ENCODE peak calls at places on chromosomes 2 and 18, in nine cellular contexts. K, O, J, R, H, X, T, M and B are unnamed samples.

GRCh38 chr18:8424481-8424880 is 184.8 kb upstream of the RAB12 start:
- DNase-seq in T (no peak), K (no peak), X (no peak), H (no peak), J (no peak), M (no peak), O (no peak), R (no peak), B (no peak)

GRCh38 chr2:121092095-121092494 is 192.9 kb downstream of the TFCP2L1 start:
- DNase-seq in M (no peak), T (no peak), K (no peak), O (no peak), X (no peak), R (no peak), J (no peak), H (no peak), B (no peak)

GRCh38 chr2:167489307-167489706 is 601.0 kb downstream of the XIRP2 start:
- DNase-seq in K (no peak), J (no peak), R (no peak), M (no peak), H (no peak), O (no peak), T (no peak), X (no peak), B (no peak)

GRCh38 chr2:126467367-126468054 is 188.4 kb upstream of the GYPC start:
- DNase-seq in O (no peak), M (no peak), T (no peak), J (no peak), X (no peak), R (no peak), K (no peak), H (peak; percentile 64), B (no peak)

GRCh38 chr2:198080872-198081271 is 276.5 kb downstream of the PLCL1 start:
- DNase-seq in M (no peak), X (no peak), R (no peak), O (no peak), H (no peak), J (no peak), T (no peak), K (no peak), B (no peak)

GRCh38 chr2:127623388-127624320 is 22.3 kb upstream of the GPR17 start:
- DNase-seq in K (no peak), H (no peak), R (peak; percentile 25), J (no peak), M (peak; percentile 8), X (peak; percentile 42), T (peak; percentile 63), O (no peak), B (peak; percentile 58)

GRCh38 chr18:22098563-22098989 is 70.8 kb upstream of the GATA6 start:
- DNase-seq in K (no peak), O (no peak), H (no peak), J (no peak), M (no peak), R (no peak), T (no peak), X (no peak), B (no peak)

GRCh38 chr2:56244911-56245530 is 61.2 kb downstream of the CCDC85A start:
- DNase-seq in M (no peak), X (no peak), T (no peak), K (no peak), O (no peak), J (no peak), R (no peak), H (no peak), B (no peak)

GRCh38 chr2:197539734-197540133 is 23.9 kb downstream of the MOB4 start:
- DNase-seq in R (no peak), T (no peak), J (no peak), H (no peak), M (no peak), X (no peak), O (no peak), K (no peak), B (no peak)

GRCh38 chr2:106995560-106995959 is 109.6 kb upstream of the ST6GAL2 start:
- DNase-seq in X (no peak), M (no peak), J (no peak), K (no peak), R (no peak), O (no peak), H (no peak), T (peak; percentile 62), B (no peak)

GRCh38 chr2:143210446-143210819 is 81.2 kb downstream of the ARHGAP15 start:
- DNase-seq in K (no peak), M (no peak), R (no peak), X (no peak), J (no peak), T (no peak), H (no peak), O (no peak), B (no peak)

GRCh38 chr18:27656167-27656778 is 471.2 kb upstream of the CHST9 start:
- DNase-seq in X (no peak), O (peak; percentile 7), R (no peak), M (no peak), H (no peak), T (no peak), K (no peak), J (no peak), B (no peak)

GRCh38 chr2:40161986-40162385 is 289.9 kb downstream of the SLC8A1 start:
- DNase-seq in T (no peak), O (no peak), X (no peak), J (no peak), R (no peak), K (no peak), H (no peak), M (no peak), B (no peak)

GRCh38 chr18:703660-704018 is 8.8 kb downstream of the ENOSF1 start:
- DNase-seq in O (no peak), H (no peak), M (no peak), K (no peak), R (no peak), T (no peak), J (no peak), X (no peak), B (no peak)

GRCh38 chr2:21234721-21235120 is 111.0 kb downstream of the TDRD15 start:
- DNase-seq in X (no peak), M (no peak), J (no peak), T (no peak), K (no peak), R (no peak), H (no peak), O (no peak), B (no peak)

GRCh38 chr2:25104741-25105140 is 62.9 kb downstream of the EFR3B start:
- DNase-seq in J (no peak), M (no peak), H (no peak), K (no peak), T (no peak), R (no peak), O (no peak), X (no peak), B (no peak)

GRCh38 chr2:238967978-238968360 is 120.1 kb downstream of the TWIST2 start:
- DNase-seq in O (no peak), X (no peak), M (no peak), H (no peak), T (no peak), J (no peak), R (peak; percentile 13), K (no peak), B (no peak)

GRCh38 chr2:45992021-45992745 is 305.0 kb upstream of the EPAS1 start:
- DNase-seq in T (no peak), R (peak; percentile 37), X (no peak), H (no peak), J (no peak), O (peak; percentile 63), M (no peak), K (no peak), B (peak; percentile 73)

GRCh38 chr18:8937695-8938094 is 164.8 kb upstream of the NDUFV2 start:
- DNase-seq in T (no peak), J (no peak), K (no peak), H (no peak), M (no peak), X (no peak), R (no peak), O (no peak), B (no peak)

GRCh38 chr2:68767996-68768395 is 33.4 kb downstream of the ARHGAP25 start:
- DNase-seq in R (no peak), X (no peak), J (no peak), T (peak; percentile 74), O (no peak), K (no peak), M (no peak), H (no peak), B (no peak)

GRCh38 chr2:12131975-12132374 is 385.5 kb downstream of the LPIN1 start:
- DNase-seq in M (no peak), X (no peak), O (no peak), J (no peak), T (no peak), K (no peak), R (no peak), H (no peak), B (no peak)

GRCh38 chr2:200788129-200788718 is 23.5 kb upstream of the BZW1 start:
- DNase-seq in X (no peak), J (no peak), R (no peak), O (no peak), T (no peak), K (no peak), M (no peak), H (no peak), B (no peak)

GRCh38 chr2:120715941-120716340 is 19.7 kb upstream of the GLI2 start:
- DNase-seq in O (no peak), T (no peak), X (no peak), K (no peak), J (no peak), R (no peak), M (no peak), H (no peak), B (peak; percentile 52)

GRCh38 chr2:36489296-36489695 is 108.7 kb downstream of the FEZ2 start:
- DNase-seq in X (no peak), K (no peak), O (no peak), R (no peak), H (no peak), T (no peak), M (no peak), J (no peak), B (no peak)

GRCh38 chr18:48629730-48630324 is 91.0 kb downstream of the CTIF start:
- DNase-seq in O (no peak), T (no peak), J (no peak), H (no peak), X (no peak), R (no peak), M (no peak), K (no peak), B (peak; percentile 10)

GRCh38 chr2:32061973-32062861 is 1.1 kb upstream of the SPAST start:
- DNase-seq in H (no peak), K (no peak), J (peak; percentile 32), O (peak; percentile 59), T (peak; percentile 42), M (peak; percentile 51), R (peak; percentile 55), X (peak; percentile 44), B (no peak)

GRCh38 chr2:48423376-48423775 is 106.6 kb upstream of the STON1 start:
- DNase-seq in K (no peak), T (no peak), H (no peak), J (no peak), M (no peak), R (no peak), X (no peak), O (no peak), B (no peak)

GRCh38 chr2:27041708-27042107 is 8.9 kb downstream of the TMEM214 start:
- DNase-seq in K (no peak), H (no peak), T (no peak), O (no peak), J (no peak), X (no peak), R (no peak), M (no peak), B (no peak)

GRCh38 chr2:118604831-118605230 is 242.6 kb downstream of the EN1 start:
- DNase-seq in J (no peak), H (no peak), M (no peak), K (no peak), R (no peak), X (no peak), T (no peak), O (no peak), B (no peak)